ENCODE peak calls at places on chromosomes 11 and 22, in five cellular contexts. T, L, N, A and B are unnamed samples. For H3K36me3, the result is how much of the 10 kb centered on the place peaks cover.

GRCh38 chr22:30602049-30602448 is 4.9 kb upstream of the TCN2 start:
- DNase-seq in N (peak), T (no peak), L (peak), A (no peak), B (no peak)

GRCh38 chr11:121904148-121904547 is 211.9 kb downstream of the BLID start:
- DNase-seq in N (no peak), A (no peak), L (peak), T (no peak), B (no peak)

GRCh38 chr11:33687733-33688479 is 12.7 kb downstream of the C11orf91 start:
- DNase-seq in T (no peak), N (peak), L (peak), A (no peak), B (peak)

GRCh38 chr11:86047275-86047991 is 21.5 kb downstream of the PICALM start:
- DNase-seq in A (no peak), T (no peak), N (peak), L (no peak), B (peak)

GRCh38 chr11:65503923-65504670 is 5.3 kb downstream of the MALAT1 start:
- DNase-seq in L (no peak), T (no peak), A (no peak), N (peak), B (no peak)

GRCh38 chr22:24693359-24693758 is 81.2 kb downstream of the PIWIL3 start:
- DNase-seq in T (no peak), L (no peak), N (no peak), A (no peak), B (no peak)

GRCh38 chr11:37506516-37506915 is 908.5 kb upstream of the RAG2 start:
- DNase-seq in N (no peak), A (no peak), T (no peak), L (no peak), B (no peak)

GRCh38 chr11:44711772-44712608 is 14.8 kb upstream of the TSPAN18 start:
- DNase-seq in N (no peak), L (no peak), A (no peak), T (no peak), B (no peak)

GRCh38 chr11:104609297-104609696 is 289.0 kb downstream of the CASP12 start:
- DNase-seq in N (peak), T (no peak), A (peak), L (peak), B (peak)

GRCh38 chr22:22061085-22062077 is 78.8 kb upstream of the TOP3B start:
- DNase-seq in L (peak), N (peak), T (no peak), A (no peak), B (no peak)

GRCh38 chr11:94525933-94526332 is 13.7 kb downstream of the C11orf97 start:
- DNase-seq in T (no peak), A (no peak), N (peak), L (no peak), B (peak)

GRCh38 chr11:3195251-3196160 is 23.1 kb downstream of the MRGPRG start:
- DNase-seq in T (no peak), A (no peak), L (no peak), N (peak), B (no peak)

GRCh38 chr11:93279911-93280347 is 50.6 kb upstream of the DEUP1 start:
- DNase-seq in T (no peak), L (no peak), N (no peak), A (no peak), B (no peak)

GRCh38 chr11:61627831-61628753 is 47.2 kb upstream of the SYT7 start:
- DNase-seq in A (no peak), N (peak), L (peak), T (no peak), B (peak)

DNA sequence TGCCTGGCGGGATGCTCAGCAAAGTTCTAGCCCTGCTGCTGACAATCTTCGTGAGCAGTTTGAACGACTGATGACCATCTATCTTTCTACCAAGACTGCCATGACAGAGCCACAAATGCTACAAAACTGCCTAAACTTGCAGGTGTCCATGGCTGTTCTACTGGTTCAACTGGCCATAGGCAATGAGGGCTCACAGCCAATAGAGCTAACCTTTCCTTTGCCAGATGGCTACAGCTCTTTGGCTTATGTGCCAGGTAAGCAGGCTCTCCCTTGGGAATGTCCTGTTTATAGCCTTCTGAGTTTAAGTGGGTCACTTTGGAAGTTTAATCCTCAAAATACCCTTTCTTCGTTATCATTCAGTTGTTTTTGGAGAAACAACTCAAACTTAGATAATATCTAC is 20.1 kb downstream of the UBE4A start:
- DNase-seq in L (no peak), A (no peak), T (no peak), N (no peak), B (no peak)
- H3K36me3 ChIP-seq in L (half or more), A (half or more), T (under half), N (half or more), B (half or more)

DNA sequence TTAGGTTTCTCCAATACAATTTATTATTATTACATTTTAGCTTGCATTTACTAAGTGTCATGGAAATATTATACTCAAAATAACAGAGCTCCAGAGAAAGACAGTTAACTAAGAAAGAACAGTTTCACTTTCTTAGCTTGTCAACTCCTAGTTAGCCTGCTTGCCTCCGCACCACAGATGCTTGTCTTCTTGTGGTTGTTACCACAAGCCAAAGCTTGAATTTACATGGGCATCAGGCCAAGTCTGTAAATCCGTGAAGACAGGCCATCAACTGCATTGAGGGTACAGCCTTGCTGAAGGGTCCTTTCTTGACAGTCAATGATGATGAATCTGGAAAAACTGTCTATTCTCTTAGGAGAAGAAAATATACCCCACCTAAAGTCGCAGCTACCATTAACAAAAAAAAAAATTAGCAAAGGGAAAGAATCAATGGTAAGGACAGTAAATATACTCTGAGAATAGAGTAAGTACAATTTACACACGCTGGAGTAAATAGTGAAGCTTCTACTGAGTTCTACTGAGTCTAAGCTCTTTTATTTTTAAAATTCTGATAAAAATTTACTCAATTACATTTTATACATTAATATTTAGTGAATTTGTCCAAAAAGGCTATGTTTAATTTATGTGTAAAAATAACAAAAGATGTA is 15.6 kb upstream of the DENND5A start:
- DNase-seq in T (no peak), A (peak), L (peak), N (no peak), B (no peak)
- H3K4me3 ChIP-seq in T (no peak), A (peak), L (no peak), N (no peak), B (no peak)

DNA sequence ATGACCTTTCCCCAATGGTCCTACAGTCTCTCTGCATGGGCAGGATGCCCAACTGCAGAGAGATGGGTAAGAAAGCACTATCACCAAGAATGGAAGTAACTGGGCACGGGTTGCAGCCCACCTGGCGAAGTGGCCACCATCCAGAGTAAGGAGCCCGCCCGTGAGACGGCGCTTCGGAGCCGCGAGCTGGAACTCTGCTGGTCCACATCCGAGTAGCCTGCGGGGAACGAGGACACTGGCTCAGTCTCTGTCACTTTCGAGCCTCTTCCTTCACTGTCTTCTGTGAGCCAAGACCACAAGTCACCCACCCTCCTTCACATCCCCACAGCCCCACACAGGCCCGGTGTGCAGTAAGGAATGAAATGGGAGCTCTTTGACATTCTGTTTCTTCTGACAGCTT is 5.7 kb downstream of the SUN2 start:
- DNase-seq in A (no peak), N (no peak), L (no peak), T (no peak), B (no peak)
- H3K36me3 ChIP-seq in A (half or more), N (under half), L (half or more), T (under half), B (half or more)

GRCh38 chr22:35912668-35913067 is 116.0 kb downstream of the RBFOX2 start:
- DNase-seq in A (no peak), L (no peak), T (no peak), N (no peak), B (no peak)

GRCh38 chr22:35914665-35915476 is 113.8 kb downstream of the RBFOX2 start:
- DNase-seq in T (no peak), N (peak), A (peak), L (peak), B (peak)

GRCh38 chr22:35915477-35916013 is 113.1 kb downstream of the RBFOX2 start:
- DNase-seq in A (no peak), N (peak), T (no peak), L (no peak), B (no peak)

GRCh38 chr22:35913925-35914324 is 114.7 kb downstream of the RBFOX2 start:
- DNase-seq in L (no peak), N (no peak), T (no peak), A (no peak), B (no peak)

DNA sequence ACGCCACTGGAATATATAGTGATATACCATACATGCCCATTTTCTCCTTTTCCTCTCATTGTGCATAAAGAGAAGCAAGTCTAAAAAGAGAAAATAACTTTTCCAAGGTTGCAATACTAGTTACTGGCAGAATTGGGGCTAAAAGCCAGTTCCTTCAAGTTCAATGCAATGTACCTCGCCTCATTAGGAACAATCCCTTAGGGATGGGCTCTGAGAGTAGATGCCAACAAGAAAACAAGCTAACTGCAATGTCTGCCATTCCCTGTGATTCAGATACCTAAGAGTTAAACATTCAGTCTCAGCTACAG is 114.3 kb downstream of the RBFOX2 start:
- DNase-seq in L (no peak), A (no peak), T (no peak), N (no peak), B (no peak)
- H3K4me3 ChIP-seq in L (peak), A (peak), T (peak), N (peak), B (peak)

GRCh38 chr11:11538277-11538960 is 83.4 kb downstream of the GALNT18 start:
- DNase-seq in L (no peak), T (no peak), N (no peak), A (no peak), B (no peak)
- H3K36me3 ChIP-seq in L (under half), T (under half), N (under half), A (under half), B (under half)

DNA sequence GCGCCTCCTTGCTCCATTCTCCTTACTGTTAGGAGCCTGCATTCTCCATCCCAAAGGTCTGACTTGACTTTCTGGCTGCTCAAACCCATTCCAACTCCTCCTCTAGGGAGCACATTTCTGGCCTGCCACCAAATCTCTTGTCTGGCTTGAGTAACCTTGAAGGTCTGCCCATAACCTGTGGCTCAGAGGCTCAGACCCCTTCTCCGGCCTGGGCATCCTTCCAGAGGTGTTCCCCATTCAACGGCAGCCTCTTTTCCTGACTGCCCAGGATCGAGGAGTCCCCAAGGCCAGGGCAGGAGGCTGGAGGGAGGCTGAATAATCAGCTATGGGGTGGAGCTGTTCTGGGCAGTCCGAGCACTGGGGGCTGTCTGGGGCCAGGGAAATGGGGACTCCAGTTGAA is 2.2 kb downstream of the RAD9A start:
- DNase-seq in L (no peak), A (no peak), N (no peak), T (no peak), B (no peak)
- H3K4me3 ChIP-seq in L (no peak), A (no peak), N (no peak), T (no peak), B (no peak)

GRCh38 chr22:43978558-43978957 is 23.3 kb downstream of the SAMM50 start:
- DNase-seq in A (no peak), N (no peak), L (no peak), T (no peak), B (no peak)
- H3K36me3 ChIP-seq in A (under half), N (under half), L (half or more), T (under half), B (under half)

DNA sequence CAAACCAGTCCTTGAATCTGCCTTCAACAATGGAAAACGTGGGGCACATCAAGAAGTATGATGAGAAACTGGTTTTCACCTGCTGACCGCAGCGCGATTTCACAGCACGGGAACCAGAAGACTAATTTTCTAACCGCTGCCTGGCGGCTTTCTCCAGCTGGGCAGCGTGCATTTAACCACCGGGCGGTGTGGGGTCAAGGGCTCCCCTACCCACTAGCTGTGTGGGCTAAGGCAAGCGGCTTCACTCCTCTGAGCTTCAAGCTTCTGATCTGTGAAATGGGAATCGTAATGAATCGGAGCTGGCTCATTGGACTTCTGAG is 4.2 kb downstream of the SHANK2 start:
- DNase-seq in L (no peak), T (no peak), N (no peak), A (no peak), B (no peak)
- H3K4me3 ChIP-seq in L (no peak), T (no peak), N (no peak), A (no peak), B (no peak)

DNA sequence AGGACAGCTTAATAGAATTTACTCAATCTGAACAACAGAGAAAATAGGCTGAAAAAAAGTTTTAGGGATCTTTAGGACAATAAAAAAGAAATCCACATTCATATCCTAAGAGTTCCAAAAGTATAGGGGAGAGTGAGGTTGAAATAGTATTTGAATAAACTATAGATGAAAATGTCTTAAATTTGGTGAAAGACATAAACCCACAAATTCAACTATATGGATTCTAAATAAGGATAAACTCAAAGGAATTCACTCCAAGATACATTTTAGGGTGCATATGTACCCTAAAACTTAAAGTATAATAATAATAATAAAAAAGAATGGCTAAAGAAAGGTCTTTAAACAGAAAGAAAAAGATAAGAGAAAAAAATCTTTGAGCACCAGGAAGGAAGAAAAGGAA is 203.1 kb downstream of the GUCY1A2 start:
- DNase-seq in N (no peak), A (no peak), T (no peak), L (no peak), B (no peak)
- H3K36me3 ChIP-seq in N (under half), A (under half), T (under half), L (under half), B (under half)